ENCODE peak calls at places on chromosomes 6 and 20, in four cellular contexts. One of them, this sample, is unnamed.

GRCh38 chr6:10163159-10163962 is 251.5 kb downstream of the TFAP2A start:
- DNase-seq in Caco-2: peak; percentile 46
- DNase-seq in AG10803: no peak
- DNase-seq in ascending aorta: no peak
- DNase-seq in this sample: no peak

GRCh38 chr6:99276747-99277146 is 72.7 kb downstream of the FAXC start:
- DNase-seq in ascending aorta: no peak
- DNase-seq in Caco-2: no peak
- DNase-seq in AG10803: no peak
- DNase-seq in this sample: no peak

GRCh38 chr6:33570806-33571636 is 9.1 kb downstream of the BAK1 start:
- DNase-seq in Caco-2: peak; percentile 73
- DNase-seq in AG10803: peak; percentile 60
- DNase-seq in ascending aorta: peak; percentile 91
- DNase-seq in this sample: peak; percentile 66

GRCh38 chr6:99241905-99242534 is 107.5 kb downstream of the FAXC start:
- DNase-seq in AG10803: peak; percentile 24
- DNase-seq in ascending aorta: no peak
- DNase-seq in Caco-2: no peak
- DNase-seq in this sample: no peak

GRCh38 chr20:25077610-25078169 is 4.3 kb downstream of the VSX1 start:
- DNase-seq in ascending aorta: no peak
- DNase-seq in Caco-2: no peak
- DNase-seq in AG10803: peak; percentile 33
- DNase-seq in this sample: no peak

GRCh38 chr6:111566222-111566717 is 39.4 kb downstream of the TRAF3IP2 start:
- DNase-seq in ascending aorta: no peak
- DNase-seq in Caco-2: no peak
- DNase-seq in AG10803: no peak
- DNase-seq in this sample: no peak

GRCh38 chr20:49187330-49188100 is 619 bp downstream of the STAU1 start:
- DNase-seq in ascending aorta: no peak
- DNase-seq in Caco-2: peak; percentile 56
- DNase-seq in AG10803: no peak
- DNase-seq in this sample: peak; percentile 6

GRCh38 chr20:37453836-37454235 is 67.2 kb upstream of the NNAT start:
- DNase-seq in Caco-2: peak; percentile 30
- DNase-seq in ascending aorta: no peak
- DNase-seq in AG10803: no peak
- DNase-seq in this sample: no peak

GRCh38 chr6:130843575-130844320 is 16.5 kb downstream of the SMLR1 start:
- DNase-seq in Caco-2: no peak
- DNase-seq in AG10803: peak; percentile 44
- DNase-seq in ascending aorta: no peak
- DNase-seq in this sample: peak; percentile 27

GRCh38 chr6:5626727-5627426 is 365.6 kb downstream of the FARS2 start:
- DNase-seq in Caco-2: no peak
- DNase-seq in AG10803: no peak
- DNase-seq in ascending aorta: no peak
- DNase-seq in this sample: no peak

GRCh38 chr6:100035873-100036653 is 42.0 kb upstream of the MCHR2 start:
- DNase-seq in Caco-2: no peak
- DNase-seq in AG10803: no peak
- DNase-seq in ascending aorta: no peak
- DNase-seq in this sample: no peak

DNA sequence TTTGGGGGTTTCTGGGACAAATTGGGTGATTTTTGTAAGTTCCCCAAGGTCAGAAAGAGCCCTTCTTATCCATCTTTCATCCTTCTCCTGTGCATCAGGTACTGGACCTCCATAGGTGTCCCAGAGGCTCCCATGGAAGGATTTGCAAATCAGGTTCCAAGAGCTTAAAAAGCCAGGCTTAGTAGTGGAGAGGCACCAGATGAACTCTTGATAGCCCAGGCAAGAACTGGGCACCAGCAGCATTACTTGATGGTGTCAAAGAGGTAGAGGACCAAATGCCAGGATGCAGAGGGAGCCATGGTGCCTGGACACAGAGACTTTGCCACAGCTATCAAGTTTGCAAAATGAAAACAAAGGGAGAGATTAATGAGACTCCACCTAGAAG is 20.9 kb upstream of the TRAM2 start:
- DNase-seq in AG10803: no peak
- DNase-seq in Caco-2: no peak
- DNase-seq in ascending aorta: no peak
- DNase-seq in this sample: no peak
- H3K4me3 ChIP-seq in AG10803: no peak overlapping the region
- H3K4me3 ChIP-seq in Caco-2: no peak overlapping the region
- H3K4me3 ChIP-seq in ascending aorta: no peak overlapping the region
- H3K4me3 ChIP-seq in this sample: peak overlapping the region; percentile 12

DNA sequence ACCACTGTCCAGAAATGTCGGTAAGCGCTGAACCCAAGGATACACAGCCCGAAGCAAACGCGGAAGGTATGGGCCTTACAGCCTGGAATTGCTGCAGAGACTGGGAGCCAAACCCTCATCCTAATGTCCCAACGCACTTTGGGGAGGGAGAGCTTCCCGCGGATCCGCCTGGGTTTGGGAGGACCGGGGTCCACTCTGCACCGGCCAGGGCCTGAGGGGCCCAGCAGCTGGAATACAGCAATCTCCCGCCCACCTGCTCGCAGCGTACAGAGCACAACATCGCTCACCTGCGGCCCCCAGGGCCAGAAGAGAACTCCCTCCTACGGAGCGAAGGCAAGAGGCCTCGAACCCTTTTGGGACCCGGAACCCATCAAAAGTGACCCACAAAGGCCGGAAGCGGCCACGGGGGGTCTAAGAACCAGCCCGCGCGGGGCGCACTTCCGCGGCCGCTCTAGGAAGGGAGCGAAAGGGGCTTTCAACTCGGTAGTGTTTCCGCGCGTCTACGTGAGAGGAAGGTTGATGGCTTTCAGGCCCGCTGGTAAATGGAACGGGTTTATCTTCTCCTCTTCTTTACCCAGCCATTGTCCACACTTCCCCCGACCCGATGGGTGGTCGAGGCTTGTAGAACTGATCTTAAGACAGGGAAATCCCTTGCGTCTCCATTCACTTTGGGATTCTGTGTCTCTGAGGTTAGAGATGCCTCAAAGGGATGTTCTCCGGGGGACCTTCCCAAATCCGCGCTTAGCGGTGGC is at the start of gene ZSCAN12:
- DNase-seq in AG10803: peak; percentile 87
- DNase-seq in Caco-2: no peak
- DNase-seq in ascending aorta: peak; percentile 90
- DNase-seq in this sample: peak; percentile 42
- TF ChIP-seq CTCF in AG10803: peak; percentile 57
- TF ChIP-seq CTCF in Caco-2: no peak
- TF ChIP-seq CTCF in ascending aorta: peak; percentile 34
- TF ChIP-seq CTCF in this sample: peak; percentile 40

DNA sequence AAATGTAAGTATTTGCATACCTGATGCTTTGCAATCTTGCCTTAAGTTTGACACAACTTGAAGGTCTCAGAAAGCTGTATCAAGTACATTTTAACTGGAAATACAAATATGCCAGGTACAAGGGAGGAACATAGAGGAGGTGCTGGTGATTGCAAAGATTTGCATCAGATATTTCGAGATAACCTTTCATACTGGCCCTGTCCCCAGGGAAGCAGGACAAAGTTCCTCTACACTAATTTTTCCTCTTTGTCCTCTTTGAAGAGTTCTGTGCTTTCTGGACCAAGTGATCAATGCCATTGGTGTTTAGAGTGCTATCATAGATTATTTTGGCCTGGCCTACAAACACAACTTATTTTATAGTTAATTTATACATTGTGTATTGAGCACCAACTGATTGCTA is 686.0 kb downstream of the HACE1 start:
- DNase-seq in ascending aorta: no peak
- DNase-seq in Caco-2: no peak
- DNase-seq in AG10803: no peak
- DNase-seq in this sample: no peak
- H3K4me3 ChIP-seq in ascending aorta: no peak overlapping the region
- H3K4me3 ChIP-seq in Caco-2: no peak overlapping the region
- H3K4me3 ChIP-seq in AG10803: no peak overlapping the region
- H3K4me3 ChIP-seq in this sample: no peak overlapping the region

GRCh38 chr20:62473717-62474584 is 1.8 kb downstream of the GATA5 start:
- DNase-seq in ascending aorta: no peak
- DNase-seq in AG10803: no peak
- DNase-seq in Caco-2: no peak
- DNase-seq in this sample: no peak
- TF ChIP-seq CTCF in ascending aorta: no peak
- TF ChIP-seq CTCF in AG10803: no peak
- TF ChIP-seq CTCF in Caco-2: no peak
- TF ChIP-seq CTCF in this sample: no peak

DNA sequence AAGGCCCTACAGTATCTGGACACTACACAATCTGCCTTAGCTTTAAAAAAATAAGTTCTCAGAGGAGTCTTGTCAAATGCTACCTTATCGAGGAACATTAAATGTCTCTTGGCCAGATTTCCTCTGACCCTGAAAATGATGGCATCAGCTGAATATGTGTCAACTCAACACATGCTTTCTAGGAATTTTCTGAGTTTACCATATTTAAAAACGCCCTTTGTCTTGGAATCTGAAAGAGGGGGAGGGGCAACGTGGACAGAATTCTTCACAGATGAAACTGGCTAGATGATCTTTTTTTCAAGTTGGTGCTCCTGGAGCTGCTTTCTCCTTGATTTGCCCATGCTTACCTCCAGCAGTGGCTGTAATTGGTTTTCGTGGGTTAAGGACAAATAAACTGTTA is 5.1 kb downstream of the SOX4 start:
- DNase-seq in Caco-2: no peak
- DNase-seq in ascending aorta: no peak
- DNase-seq in AG10803: no peak
- DNase-seq in this sample: no peak
- H3K4me3 ChIP-seq in Caco-2: no peak overlapping the region
- H3K4me3 ChIP-seq in ascending aorta: no peak overlapping the region
- H3K4me3 ChIP-seq in AG10803: peak overlapping the region; percentile 81
- H3K4me3 ChIP-seq in this sample: peak overlapping the region; percentile 70

GRCh38 chr6:31401403-31401802 is 2.0 kb upstream of the MICA start:
- DNase-seq in AG10803: peak; percentile 88
- DNase-seq in Caco-2: peak; percentile 58
- DNase-seq in ascending aorta: peak; percentile 81
- DNase-seq in this sample: no peak

GRCh38 chr6:31405996-31406395 is 2.6 kb downstream of the MICA start:
- DNase-seq in AG10803: no peak
- DNase-seq in ascending aorta: no peak
- DNase-seq in Caco-2: no peak
- DNase-seq in this sample: no peak

GRCh38 chr6:31402324-31403282 is 792 bp upstream of the MICA start:
- DNase-seq in AG10803: no peak
- DNase-seq in Caco-2: no peak
- DNase-seq in ascending aorta: no peak
- DNase-seq in this sample: no peak

GRCh38 chr6:31400467-31401289 is 2.7 kb upstream of the MICA start:
- DNase-seq in Caco-2: no peak
- DNase-seq in ascending aorta: peak; percentile 90
- DNase-seq in AG10803: peak; percentile 61
- DNase-seq in this sample: peak; percentile 77

GRCh38 chr6:31403283-31403989 is at the start of gene MICA:
- DNase-seq in ascending aorta: peak; percentile 96
- DNase-seq in Caco-2: peak; percentile 91
- DNase-seq in AG10803: peak; percentile 74
- DNase-seq in this sample: peak; percentile 83
- TF ChIP-seq CTCF in ascending aorta: peak; percentile 39
- TF ChIP-seq CTCF in Caco-2: no peak
- TF ChIP-seq CTCF in AG10803: no peak
- TF ChIP-seq CTCF in this sample: no peak

DNA sequence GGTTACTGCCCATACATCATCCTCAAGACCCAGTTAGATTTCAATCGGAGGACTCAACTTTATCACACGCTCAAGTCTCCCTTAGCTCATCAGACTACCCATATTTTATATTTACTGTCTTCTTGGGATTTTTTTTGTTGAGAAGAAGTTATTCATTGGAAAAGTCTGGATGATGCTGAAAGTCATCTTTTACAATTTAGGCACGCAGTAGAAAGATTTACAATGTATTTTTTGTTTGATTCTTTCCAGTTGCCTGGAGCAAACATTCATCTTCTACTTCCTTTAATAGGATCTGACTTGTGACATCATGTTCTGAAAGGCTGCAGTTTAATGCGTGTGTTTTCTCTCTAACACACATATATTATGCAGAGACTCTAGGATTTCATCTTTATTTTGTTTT is 235.7 kb downstream of the DOK5 start:
- DNase-seq in Caco-2: no peak
- DNase-seq in ascending aorta: no peak
- DNase-seq in AG10803: no peak
- DNase-seq in this sample: no peak
- H3K4me3 ChIP-seq in Caco-2: no peak overlapping the region
- H3K4me3 ChIP-seq in ascending aorta: no peak overlapping the region
- H3K4me3 ChIP-seq in AG10803: no peak overlapping the region
- H3K4me3 ChIP-seq in this sample: no peak overlapping the region

GRCh38 chr6:14540859-14541540 is 423.4 kb downstream of the CD83 start:
- DNase-seq in AG10803: no peak
- DNase-seq in ascending aorta: no peak
- DNase-seq in Caco-2: no peak
- DNase-seq in this sample: no peak

GRCh38 chr6:14543971-14544620 is 426.5 kb downstream of the CD83 start:
- DNase-seq in Caco-2: no peak
- DNase-seq in ascending aorta: no peak
- DNase-seq in AG10803: no peak
- DNase-seq in this sample: no peak

GRCh38 chr6:14537061-14537460 is 419.5 kb downstream of the CD83 start:
- DNase-seq in AG10803: no peak
- DNase-seq in ascending aorta: no peak
- DNase-seq in Caco-2: no peak
- DNase-seq in this sample: no peak

GRCh38 chr6:14542670-14543366 is 425.2 kb downstream of the CD83 start:
- DNase-seq in Caco-2: no peak
- DNase-seq in ascending aorta: no peak
- DNase-seq in AG10803: peak; percentile 54
- DNase-seq in this sample: no peak

GRCh38 chr6:14540276-14540675 is 422.7 kb downstream of the CD83 start:
- DNase-seq in Caco-2: no peak
- DNase-seq in AG10803: no peak
- DNase-seq in ascending aorta: peak; percentile 66
- DNase-seq in this sample: no peak
- TF ChIP-seq CTCF in Caco-2: no peak
- TF ChIP-seq CTCF in AG10803: no peak
- TF ChIP-seq CTCF in ascending aorta: no peak
- TF ChIP-seq CTCF in this sample: no peak

DNA sequence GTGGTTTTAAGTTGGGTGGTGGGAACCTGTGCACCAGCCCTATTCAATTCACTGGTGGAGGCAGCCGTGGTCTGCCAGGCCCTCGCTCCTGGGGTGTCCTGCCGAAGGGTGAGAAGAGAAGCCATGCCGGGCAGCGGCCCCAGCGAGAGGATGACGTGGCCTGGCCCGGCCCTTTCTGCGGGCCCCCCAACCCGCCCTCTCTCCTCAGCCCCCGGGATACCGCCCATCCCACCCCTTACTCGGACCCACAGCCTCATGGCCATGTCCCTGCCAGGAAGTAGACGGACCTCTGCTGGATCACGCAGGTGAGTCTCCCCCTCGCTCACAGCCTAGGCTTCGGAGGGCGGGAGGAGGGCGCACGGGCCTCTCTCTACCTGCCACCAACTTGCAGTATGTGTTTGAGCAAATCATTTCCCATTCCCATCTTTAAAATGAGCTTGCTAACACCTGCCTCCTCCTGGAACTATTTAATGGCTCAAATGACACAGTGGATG is 30.1 kb downstream of the SNPH start:
- DNase-seq in AG10803: no peak
- DNase-seq in Caco-2: no peak
- DNase-seq in ascending aorta: no peak
- DNase-seq in this sample: no peak
- H3K4me3 ChIP-seq in AG10803: no peak overlapping the region
- H3K4me3 ChIP-seq in Caco-2: no peak overlapping the region
- H3K4me3 ChIP-seq in ascending aorta: no peak overlapping the region
- H3K4me3 ChIP-seq in this sample: no peak overlapping the region

This sample was measured in tibial nerve.